ENCODE peak calls at places on chromosomes 6 and 20, in four cellular contexts. R is RWPE2, P is left lung, E is vagina. K is an unnamed sample. For H3K36me3 and H3K4me1, the result is how much of the 10 kb centered on the place peaks cover.

GRCh38 chr6:98295776-98296175 is 538.6 kb upstream of the POU3F2 start:
- DNase-seq in R (no peak), P (no peak), E (no peak), K (no peak)

GRCh38 chr6:157376706-157377230 is 4.2 kb upstream of the ZDHHC14 start:
- DNase-seq in R (no peak), P (no peak), E (no peak), K (no peak)

GRCh38 chr20:48301189-48301588 is 515.9 kb upstream of the SULF2 start:
- DNase-seq in R (no peak), P (no peak), E (no peak), K (no peak)

GRCh38 chr6:147204843-147205311 is 660 bp downstream of the STXBP5 start:
- DNase-seq in R (no peak), P (no peak), E (no peak), K (no peak)

GRCh38 chr6:169725270-169726048 is 1.2 kb upstream of the PHF10 start:
- DNase-seq in R (peak), P (peak), E (no peak), K (peak)

GRCh38 chr6:16635810-16636602 is 125.3 kb downstream of the ATXN1 start:
- DNase-seq in R (no peak), P (no peak), E (no peak), K (no peak)

GRCh38 chr6:143060806-143061596 is at the start of gene AIG1:
- DNase-seq in R (peak), P (no peak), E (no peak), K (peak)

GRCh38 chr6:24357336-24358218 is at the start of gene DCDC2:
- DNase-seq in R (peak), P (peak), E (no peak), K (peak)

GRCh38 chr6:81561731-81562130 is 190.8 kb downstream of the TENT5A start:
- DNase-seq in R (no peak), P (no peak), E (no peak), K (no peak)

GRCh38 chr6:1619666-1620503 is 10.2 kb downstream of the FOXC1 start:
- DNase-seq in R (peak), P (peak), E (no peak), K (no peak)

GRCh38 chr6:129853996-129854711 is 7.0 kb downstream of the TMEM244 start:
- DNase-seq in R (no peak), P (no peak), E (no peak), K (no peak)

GRCh38 chr6:34809914-34810882 is 18.3 kb downstream of the BLTP3A start:
- DNase-seq in R (no peak), P (no peak), E (no peak), K (no peak)

GRCh38 chr6:108589244-108589730 is 28.6 kb downstream of the FOXO3 start:
- DNase-seq in R (peak), P (peak), E (peak), K (no peak)

GRCh38 chr6:115618311-115618710 is 442.4 kb downstream of the FRK start:
- DNase-seq in R (no peak), P (no peak), E (no peak), K (no peak)

GRCh38 chr6:90610671-90611542 is 24.0 kb upstream of the MAP3K7 start:
- DNase-seq in R (peak), P (peak), E (no peak), K (no peak)

GRCh38 chr6:148440877-148441453 is 98.3 kb downstream of the SASH1 start:
- DNase-seq in R (peak), P (no peak), E (no peak), K (no peak)

GRCh38 chr6:131693384-131693783 is 7.8 kb downstream of the OR2A4 start:
- DNase-seq in R (no peak), P (no peak), E (no peak), K (no peak)

GRCh38 chr20:38308047-38308438 is 4.1 kb downstream of the BPI start:
- DNase-seq in R (no peak), P (no peak), E (no peak), K (no peak)

GRCh38 chr6:131258816-131259476 is 123.7 kb downstream of the AKAP7 start:
- DNase-seq in R (no peak), P (no peak), E (no peak), K (no peak)

GRCh38 chr6:44935693-44936300 is 392.3 kb upstream of the RUNX2 start:
- DNase-seq in R (no peak), P (no peak), E (no peak), K (no peak)

GRCh38 chr20:37871751-37872150 is 31.2 kb upstream of the VSTM2L start:
- DNase-seq in R (no peak), P (no peak), E (no peak), K (no peak)

GRCh38 chr6:130885392-130886192 is 58.4 kb downstream of the SMLR1 start:
- DNase-seq in R (no peak), P (no peak), E (no peak), K (peak)

GRCh38 chr20:11454966-11455799 is 462.5 kb upstream of the BTBD3 start:
- DNase-seq in R (no peak), P (no peak), E (no peak), K (no peak)

GRCh38 chr6:116439572-116439971 is 21.6 kb upstream of the CALHM6 start:
- DNase-seq in R (no peak), P (no peak), E (no peak), K (no peak)

GRCh38 chr6:10404799-10405524 is 9.9 kb downstream of the TFAP2A start:
- DNase-seq in R (no peak), P (peak), E (no peak), K (no peak)

GRCh38 chr6:139325686-139326085 is 33.9 kb upstream of the TXLNB start:
- DNase-seq in R (no peak), P (no peak), E (no peak), K (no peak)

GRCh38 chr6:87660226-87660886 is 41.7 kb downstream of the AKIRIN2 start:
- DNase-seq in R (no peak), P (no peak), E (no peak), K (no peak)

GRCh38 chr6:90286884-90287488 is 9.7 kb downstream of the BACH2 start:
- DNase-seq in R (no peak), P (no peak), E (no peak), K (no peak)

GRCh38 chr6:90217621-90218496 is 78.8 kb downstream of the BACH2 start:
- DNase-seq in R (peak), P (peak), E (no peak), K (no peak)

GRCh38 chr6:134674562-134674961 is 275.3 kb downstream of the ALDH8A1 start:
- DNase-seq in R (no peak), P (no peak), E (no peak), K (no peak)

GRCh38 chr6:105109955-105110650 is 69.7 kb downstream of the POPDC3 start:
- DNase-seq in R (no peak), P (no peak), E (no peak), K (no peak)

GRCh38 chr6:105111093-105111492 is 68.7 kb downstream of the POPDC3 start:
- DNase-seq in R (no peak), P (no peak), E (no peak), K (no peak)

GRCh38 chr6:105113422-105113821 is 66.4 kb downstream of the POPDC3 start:
- DNase-seq in R (no peak), P (no peak), E (no peak), K (no peak)

GRCh38 chr6:105112577-105112976 is 67.2 kb downstream of the POPDC3 start:
- DNase-seq in R (no peak), P (no peak), E (no peak), K (no peak)

GRCh38 chr6:105111871-105112270 is 67.9 kb downstream of the POPDC3 start:
- DNase-seq in R (no peak), P (no peak), E (no peak), K (no peak)
- H3K36me3 ChIP-seq in R (under half), P (under half), E (under half), K (under half)

GRCh38 chr20:44301285-44301684 is 9.7 kb downstream of the FITM2 start:
- DNase-seq in R (peak), P (no peak), E (no peak), K (no peak)

GRCh38 chr20:44295995-44296394 is 15.0 kb downstream of the FITM2 start:
- DNase-seq in R (no peak), P (no peak), E (no peak), K (no peak)

GRCh38 chr20:44302026-44302669 is 8.9 kb downstream of the FITM2 start:
- DNase-seq in R (no peak), P (no peak), E (no peak), K (no peak)

GRCh38 chr20:44291754-44292153 is 19.2 kb downstream of the FITM2 start:
- DNase-seq in R (no peak), P (no peak), E (no peak), K (no peak)

GRCh38 chr20:44297721-44298120 is 13.3 kb downstream of the FITM2 start:
- DNase-seq in R (no peak), P (no peak), E (no peak), K (no peak)
- H3K4me1 ChIP-seq in R (under half), P (under half), E (under half), K (under half)

GRCh38 chr6:150978631-150979030 is 113.1 kb downstream of the MTHFD1L start:
- DNase-seq in R (no peak), P (no peak), E (no peak), K (no peak)
- H3K36me3 ChIP-seq in R (under half), P (under half), E (under half), K (under half)

DNA sequence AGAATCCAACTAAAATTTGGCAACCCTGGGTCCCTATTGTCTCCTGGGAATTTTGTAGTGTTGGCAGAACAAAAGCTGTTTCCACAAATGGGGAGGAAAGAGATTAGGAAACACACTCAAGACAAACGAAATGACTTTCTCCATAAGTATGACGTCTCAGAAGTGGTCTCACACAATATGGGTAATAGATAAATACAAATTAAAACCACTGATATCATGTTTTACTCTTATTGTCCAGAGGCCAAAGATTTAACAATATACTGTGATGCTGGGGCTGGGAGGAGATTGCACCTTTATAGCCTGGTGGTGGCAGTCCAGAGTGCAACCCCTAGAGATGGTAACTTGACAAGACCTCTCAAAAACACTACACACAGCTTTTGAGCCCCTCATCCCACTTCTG is 18.6 kb downstream of the FKBP1A start:
- DNase-seq in R (no peak), P (no peak), E (peak), K (no peak)
- H3K4me1 ChIP-seq in R (under half), P (under half), E (under half), K (under half)

GRCh38 chr20:63592661-63593060 is 18.6 kb upstream of the HELZ2 start:
- DNase-seq in R (peak), P (peak), E (no peak), K (no peak)
- H3K36me3 ChIP-seq in R (under half), P (half or more), E (half or more), K (under half)

GRCh38 chr6:21751608-21752007 is 158.1 kb downstream of the SOX4 start:
- DNase-seq in R (no peak), P (no peak), E (no peak), K (no peak)
- H3K4me1 ChIP-seq in R (half or more), P (under half), E (under half), K (under half)

GRCh38 chr6:36924131-36924530 is 30.4 kb upstream of the PI16 start:
- DNase-seq in R (no peak), P (no peak), E (no peak), K (no peak)
- H3K36me3 ChIP-seq in R (under half), P (half or more), E (under half), K (under half)

GRCh38 chr20:8153281-8153908 is 21.3 kb downstream of the PLCB1 start:
- DNase-seq in R (no peak), P (no peak), E (no peak), K (no peak)

GRCh38 chr20:8155848-8156602 is 24.0 kb downstream of the PLCB1 start:
- DNase-seq in R (no peak), P (no peak), E (no peak), K (no peak)

GRCh38 chr20:8154636-8155035 is 22.6 kb downstream of the PLCB1 start:
- DNase-seq in R (no peak), P (no peak), E (no peak), K (no peak)

GRCh38 chr20:8155229-8155628 is 23.2 kb downstream of the PLCB1 start:
- DNase-seq in R (no peak), P (no peak), E (no peak), K (no peak)

GRCh38 chr20:8156603-8157079 is 24.6 kb downstream of the PLCB1 start:
- DNase-seq in R (no peak), P (no peak), E (no peak), K (no peak)
- H3K4me1 ChIP-seq in R (under half), P (under half), E (under half), K (half or more)

DNA sequence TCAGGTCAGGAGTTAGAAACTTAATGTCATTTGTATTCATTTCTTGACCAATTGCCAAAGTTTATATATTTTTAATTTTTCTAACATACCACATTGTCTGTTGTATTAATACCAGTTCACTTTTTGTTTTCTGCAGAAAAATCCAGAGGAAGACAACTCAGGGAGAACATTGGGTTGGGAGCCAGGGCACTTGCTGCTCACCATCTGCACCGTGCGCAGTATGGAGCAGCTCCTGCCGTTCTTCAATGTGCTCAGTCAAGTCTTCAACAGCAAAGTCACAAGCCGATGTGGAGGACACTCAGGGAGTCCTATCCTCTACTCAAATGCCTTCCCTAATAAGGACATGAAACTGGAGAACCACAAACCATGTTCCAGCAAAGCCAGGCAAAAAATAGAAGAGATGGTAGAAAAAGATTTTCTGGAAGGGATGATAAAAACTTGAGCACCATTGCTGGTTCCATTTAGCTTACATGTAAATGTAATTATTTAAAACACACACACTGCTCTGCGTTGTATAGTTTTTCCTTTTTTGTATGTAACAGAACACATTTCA is 25.3 kb downstream of the PGM3 start:
- DNase-seq in R (no peak), P (no peak), E (no peak), K (no peak)
- H3K36me3 ChIP-seq in R (half or more), P (half or more), E (half or more), K (under half)

DNA sequence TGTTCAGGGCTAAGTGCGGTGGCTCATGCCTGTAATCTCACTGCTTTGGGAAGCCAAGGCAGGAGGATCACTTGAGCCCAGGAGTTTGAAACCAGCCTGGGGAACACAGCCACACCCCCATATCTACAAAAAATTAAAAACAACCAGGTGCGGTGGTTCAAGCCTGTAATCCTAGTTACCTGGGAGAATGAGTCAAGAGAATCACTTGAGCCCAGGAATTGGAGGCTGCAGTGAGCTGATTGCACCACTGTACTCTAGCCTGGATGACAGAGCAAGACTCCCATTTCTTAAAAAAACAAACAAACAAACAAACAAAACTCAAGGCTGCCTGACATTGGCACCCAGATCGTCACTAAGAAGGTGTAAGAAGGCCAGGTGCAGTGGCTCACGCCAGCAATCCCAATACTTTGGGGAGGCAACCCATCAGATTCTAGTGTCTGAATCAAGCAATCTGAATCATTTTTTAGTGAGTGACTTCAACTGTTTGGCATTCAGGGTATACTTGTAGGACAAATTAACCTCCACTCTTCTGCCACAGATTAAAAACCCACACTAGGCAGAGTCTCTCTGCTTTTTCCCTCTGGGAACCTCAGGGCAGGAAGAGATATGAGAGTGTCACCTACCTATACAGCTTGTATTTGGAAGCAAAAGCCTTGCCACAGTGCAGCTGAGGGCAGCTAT is 6.1 kb downstream of the PLAGL2 start:
- DNase-seq in R (no peak), P (no peak), E (no peak), K (no peak)
- H3K4me1 ChIP-seq in R (half or more), P (under half), E (under half), K (under half)